ENCODE peak calls at places on chromosomes 12 and 14, in six cellular contexts. One of them, this sample, is unnamed.

GRCh38 chr14:54116972-54117371 is 160.3 kb upstream of the BMP4 start:
- DNase-seq in brain microvascular endothelial cell: peak; percentile 47
- DNase-seq in choroid plexus epithelial cell: no peak
- DNase-seq in GM12865: no peak
- DNase-seq in dorsolateral prefrontal cortex: no peak
- DNase-seq in uterus: no peak
- DNase-seq in this sample: no peak

GRCh38 chr12:32235251-32235650 is 128.6 kb downstream of the BICD1 start:
- DNase-seq in uterus: no peak
- DNase-seq in brain microvascular endothelial cell: no peak
- DNase-seq in dorsolateral prefrontal cortex: no peak
- DNase-seq in choroid plexus epithelial cell: no peak
- DNase-seq in GM12865: no peak
- DNase-seq in this sample: no peak

GRCh38 chr12:14239935-14240872 is 125.3 kb upstream of the ATF7IP start:
- DNase-seq in choroid plexus epithelial cell: no peak
- DNase-seq in brain microvascular endothelial cell: no peak
- DNase-seq in dorsolateral prefrontal cortex: no peak
- DNase-seq in GM12865: peak; percentile 76
- DNase-seq in uterus: no peak
- DNase-seq in this sample: no peak

GRCh38 chr12:83153156-83153555 is 466.4 kb downstream of the TMTC2 start:
- DNase-seq in dorsolateral prefrontal cortex: no peak
- DNase-seq in GM12865: peak; percentile 12
- DNase-seq in choroid plexus epithelial cell: no peak
- DNase-seq in uterus: no peak
- DNase-seq in brain microvascular endothelial cell: no peak
- DNase-seq in this sample: no peak

GRCh38 chr12:106063826-106064575 is 74.8 kb downstream of the NUAK1 start:
- DNase-seq in choroid plexus epithelial cell: no peak
- DNase-seq in GM12865: no peak
- DNase-seq in dorsolateral prefrontal cortex: no peak
- DNase-seq in uterus: no peak
- DNase-seq in brain microvascular endothelial cell: no peak
- DNase-seq in this sample: no peak

GRCh38 chr14:31717294-31718085 is 156.3 kb downstream of the NUBPL start:
- DNase-seq in brain microvascular endothelial cell: no peak
- DNase-seq in uterus: no peak
- DNase-seq in dorsolateral prefrontal cortex: no peak
- DNase-seq in GM12865: no peak
- DNase-seq in choroid plexus epithelial cell: peak; percentile 33
- DNase-seq in this sample: no peak

GRCh38 chr12:74900232-74900631 is 309.4 kb downstream of the KCNC2 start:
- DNase-seq in choroid plexus epithelial cell: no peak
- DNase-seq in GM12865: no peak
- DNase-seq in brain microvascular endothelial cell: no peak
- DNase-seq in dorsolateral prefrontal cortex: no peak
- DNase-seq in uterus: no peak
- DNase-seq in this sample: no peak

GRCh38 chr12:6110006-6110405 is 14.5 kb downstream of the VWF start:
- DNase-seq in choroid plexus epithelial cell: no peak
- DNase-seq in GM12865: no peak
- DNase-seq in brain microvascular endothelial cell: no peak
- DNase-seq in dorsolateral prefrontal cortex: no peak
- DNase-seq in uterus: no peak
- DNase-seq in this sample: no peak

GRCh38 chr12:28869197-28869596 is 279.9 kb upstream of the FAR2 start:
- DNase-seq in choroid plexus epithelial cell: peak; percentile 83
- DNase-seq in GM12865: no peak
- DNase-seq in uterus: no peak
- DNase-seq in dorsolateral prefrontal cortex: no peak
- DNase-seq in brain microvascular endothelial cell: peak; percentile 88
- DNase-seq in this sample: no peak

GRCh38 chr12:111792155-111792876 is 25.6 kb downstream of the ALDH2 start:
- DNase-seq in brain microvascular endothelial cell: peak; percentile 11
- DNase-seq in choroid plexus epithelial cell: no peak
- DNase-seq in dorsolateral prefrontal cortex: no peak
- DNase-seq in uterus: peak; percentile 67
- DNase-seq in GM12865: no peak
- DNase-seq in this sample: no peak

GRCh38 chr14:92603309-92604257 is 90.0 kb downstream of the RIN3 start:
- DNase-seq in choroid plexus epithelial cell: peak; percentile 92
- DNase-seq in dorsolateral prefrontal cortex: peak; percentile 28
- DNase-seq in GM12865: no peak
- DNase-seq in uterus: no peak
- DNase-seq in brain microvascular endothelial cell: peak; percentile 64
- DNase-seq in this sample: no peak

DNA sequence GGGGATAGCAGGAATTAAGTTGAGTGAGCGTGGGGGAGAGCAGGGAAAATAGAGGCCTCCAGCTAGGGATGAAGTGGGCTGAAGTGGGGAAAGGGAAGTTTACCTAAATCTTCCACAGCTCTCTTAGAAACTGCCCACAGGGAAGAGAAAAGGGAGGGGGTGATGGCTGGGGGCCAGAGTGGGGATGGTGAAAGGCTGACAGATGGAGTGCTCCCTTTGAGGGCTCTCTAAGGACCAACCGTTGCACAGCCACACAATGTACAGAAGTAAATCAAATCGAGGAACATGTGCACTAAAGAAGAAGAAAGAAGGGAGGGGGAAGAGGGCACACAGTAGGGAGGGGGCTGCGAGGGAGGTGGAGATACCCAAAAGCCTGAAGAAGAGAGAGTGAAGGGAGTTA is 10.6 kb upstream of the NEUROD4 start:
- DNase-seq in choroid plexus epithelial cell: no peak
- DNase-seq in uterus: no peak
- DNase-seq in dorsolateral prefrontal cortex: no peak
- DNase-seq in brain microvascular endothelial cell: no peak
- DNase-seq in GM12865: no peak
- DNase-seq in this sample: no peak
- H3K4me3 ChIP-seq in choroid plexus epithelial cell: no peak overlapping the region
- H3K4me3 ChIP-seq in uterus: no peak overlapping the region
- H3K4me3 ChIP-seq in dorsolateral prefrontal cortex: no peak overlapping the region
- H3K4me3 ChIP-seq in brain microvascular endothelial cell: no peak overlapping the region
- H3K4me3 ChIP-seq in GM12865: no peak overlapping the region
- H3K4me3 ChIP-seq in this sample: no peak overlapping the region

DNA sequence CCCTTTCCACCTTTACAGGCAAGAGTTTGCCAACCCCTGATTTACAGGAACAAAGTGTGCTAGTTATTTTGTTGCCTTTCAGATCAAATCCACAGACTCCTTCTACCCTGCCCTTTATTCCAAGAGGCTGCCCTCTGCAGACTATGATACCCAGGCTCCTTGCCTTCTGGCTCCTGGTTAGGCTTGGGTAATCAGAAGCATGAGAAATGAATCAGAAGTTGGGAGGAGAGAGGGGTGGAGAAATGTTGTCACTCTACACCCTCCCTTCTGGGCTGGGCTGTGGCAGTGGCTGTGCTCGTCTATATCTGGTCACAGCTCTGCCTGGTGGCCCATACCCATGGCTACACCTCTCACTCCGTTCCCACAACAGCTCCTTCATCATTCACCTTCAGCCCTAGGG is 204.6 kb upstream of the PLXNC1 start:
- DNase-seq in uterus: no peak
- DNase-seq in brain microvascular endothelial cell: no peak
- DNase-seq in GM12865: no peak
- DNase-seq in dorsolateral prefrontal cortex: no peak
- DNase-seq in choroid plexus epithelial cell: peak; percentile 36
- DNase-seq in this sample: no peak
- TF ChIP-seq CTCF in uterus: no peak
- TF ChIP-seq CTCF in brain microvascular endothelial cell: no peak
- TF ChIP-seq CTCF in GM12865: no peak
- TF ChIP-seq CTCF in dorsolateral prefrontal cortex: no peak
- TF ChIP-seq CTCF in choroid plexus epithelial cell: no peak
- TF ChIP-seq CTCF in this sample: no peak

DNA sequence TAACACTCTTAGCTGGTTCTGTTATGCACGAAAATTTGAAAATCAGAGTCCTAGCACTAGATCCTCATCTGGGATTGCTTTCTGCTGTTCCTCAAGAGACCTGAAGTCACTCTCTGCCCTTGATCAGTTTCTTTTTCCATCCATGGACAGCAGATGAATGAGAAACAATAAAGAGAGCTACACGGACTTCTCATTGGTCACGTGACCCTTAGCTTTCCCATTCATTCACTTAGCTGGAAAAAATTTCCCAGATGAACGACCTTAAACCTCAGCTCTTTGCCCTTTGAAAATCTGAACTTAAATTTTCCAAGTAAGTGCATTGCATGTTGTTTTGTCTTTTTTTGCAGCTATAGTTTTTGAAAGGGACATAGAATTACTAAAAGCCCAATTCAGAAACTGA is 27.2 kb upstream of the RGS6 start:
- DNase-seq in dorsolateral prefrontal cortex: no peak
- DNase-seq in GM12865: no peak
- DNase-seq in choroid plexus epithelial cell: no peak
- DNase-seq in uterus: no peak
- DNase-seq in brain microvascular endothelial cell: no peak
- DNase-seq in this sample: no peak
- H3K4me3 ChIP-seq in dorsolateral prefrontal cortex: no peak overlapping the region
- H3K4me3 ChIP-seq in GM12865: no peak overlapping the region
- H3K4me3 ChIP-seq in choroid plexus epithelial cell: no peak overlapping the region
- H3K4me3 ChIP-seq in uterus: no peak overlapping the region
- H3K4me3 ChIP-seq in brain microvascular endothelial cell: no peak overlapping the region
- H3K4me3 ChIP-seq in this sample: no peak overlapping the region

GRCh38 chr14:96261772-96262485 is 5.9 kb downstream of the BDKRB1 start:
- DNase-seq in GM12865: no peak
- DNase-seq in uterus: no peak
- DNase-seq in choroid plexus epithelial cell: no peak
- DNase-seq in brain microvascular endothelial cell: no peak
- DNase-seq in dorsolateral prefrontal cortex: no peak
- DNase-seq in this sample: no peak
- TF ChIP-seq CTCF in GM12865: no peak
- TF ChIP-seq CTCF in uterus: no peak
- TF ChIP-seq CTCF in choroid plexus epithelial cell: peak; percentile 17
- TF ChIP-seq CTCF in brain microvascular endothelial cell: no peak
- TF ChIP-seq CTCF in dorsolateral prefrontal cortex: no peak
- TF ChIP-seq CTCF in this sample: peak; percentile 28

DNA sequence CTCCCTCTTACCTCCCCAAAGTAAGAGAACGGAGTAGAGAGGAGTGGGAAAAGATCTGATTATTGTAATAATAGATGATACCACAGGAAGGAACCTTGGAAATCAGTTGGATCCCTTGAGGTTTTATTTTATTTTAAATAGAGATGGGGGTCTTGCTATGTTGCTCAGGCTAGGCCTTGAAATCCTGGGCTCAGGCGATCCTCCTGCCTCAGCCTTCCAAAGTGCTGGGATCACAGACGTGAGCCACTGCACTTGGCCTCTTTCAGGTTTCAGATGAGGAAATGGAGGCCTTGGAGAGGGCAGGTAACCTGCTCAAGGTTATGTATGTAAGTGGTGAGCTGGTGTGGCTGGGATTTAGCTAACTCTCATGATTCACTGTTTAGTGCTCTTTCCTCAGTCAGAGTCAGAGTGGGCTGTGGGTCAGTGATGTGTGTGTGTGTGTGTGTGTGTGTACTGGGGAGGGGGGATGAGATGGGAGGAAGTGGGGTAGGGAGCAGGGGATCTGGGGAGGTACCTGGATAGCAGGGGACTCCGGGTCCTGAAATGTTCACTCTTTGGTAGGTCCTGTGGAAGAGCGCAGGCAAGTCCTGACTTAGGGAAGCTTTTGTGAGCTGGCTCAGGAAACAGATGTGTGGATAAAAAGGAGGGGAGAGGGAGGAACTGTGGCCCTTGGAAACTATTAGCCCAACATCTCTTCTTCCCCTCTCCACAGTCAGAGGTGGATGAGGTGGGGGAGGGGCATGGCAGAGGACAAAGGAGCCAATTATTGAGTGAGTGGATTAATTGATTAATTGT is 4.7 kb upstream of the CISTR start:
- DNase-seq in brain microvascular endothelial cell: no peak
- DNase-seq in dorsolateral prefrontal cortex: no peak
- DNase-seq in GM12865: no peak
- DNase-seq in choroid plexus epithelial cell: no peak
- DNase-seq in uterus: no peak
- DNase-seq in this sample: no peak
- H3K4me3 ChIP-seq in brain microvascular endothelial cell: no peak overlapping the region
- H3K4me3 ChIP-seq in dorsolateral prefrontal cortex: no peak overlapping the region
- H3K4me3 ChIP-seq in GM12865: peak overlapping the region; percentile 66
- H3K4me3 ChIP-seq in choroid plexus epithelial cell: no peak overlapping the region
- H3K4me3 ChIP-seq in uterus: no peak overlapping the region
- H3K4me3 ChIP-seq in this sample: no peak overlapping the region

GRCh38 chr12:71663561-71664410 is at the start of the genes THAP2 and ZFC3H1:
- DNase-seq in GM12865: peak; percentile 98
- DNase-seq in uterus: peak; percentile 96
- DNase-seq in brain microvascular endothelial cell: peak; percentile 99
- DNase-seq in choroid plexus epithelial cell: peak; percentile 100
- DNase-seq in dorsolateral prefrontal cortex: peak; percentile 96
- DNase-seq in this sample: peak; percentile 99
- TF ChIP-seq CTCF in GM12865: peak; percentile 38
- TF ChIP-seq CTCF in uterus: peak; percentile 42
- TF ChIP-seq CTCF in brain microvascular endothelial cell: peak; percentile 51
- TF ChIP-seq CTCF in choroid plexus epithelial cell: peak; percentile 55
- TF ChIP-seq CTCF in dorsolateral prefrontal cortex: peak; percentile 75
- TF ChIP-seq CTCF in this sample: peak; percentile 59

DNA sequence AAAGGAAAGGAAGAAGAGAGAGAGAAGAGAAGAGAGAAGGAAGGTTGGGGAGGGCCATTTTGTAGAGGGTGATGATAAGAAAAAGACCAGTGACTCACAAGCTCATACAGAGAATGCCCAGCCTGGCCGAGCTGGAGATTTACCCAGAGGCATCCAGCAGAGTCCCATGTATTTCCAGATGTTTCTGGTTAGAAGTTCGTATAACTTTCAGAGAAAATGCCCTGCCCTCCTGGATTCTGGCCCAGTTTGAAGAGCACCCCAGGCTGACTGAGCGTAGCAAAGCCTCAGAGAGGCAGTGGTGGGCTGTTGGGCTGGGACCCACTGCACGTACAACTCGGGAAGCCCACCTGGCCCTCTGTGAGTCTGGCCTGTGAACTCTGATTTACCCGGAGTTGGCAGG is 221.8 kb downstream of the SLC41A2 start:
- DNase-seq in GM12865: no peak
- DNase-seq in uterus: no peak
- DNase-seq in dorsolateral prefrontal cortex: no peak
- DNase-seq in brain microvascular endothelial cell: peak; percentile 67
- DNase-seq in choroid plexus epithelial cell: peak; percentile 87
- DNase-seq in this sample: peak; percentile 50
- H3K4me3 ChIP-seq in GM12865: no peak overlapping the region
- H3K4me3 ChIP-seq in uterus: no peak overlapping the region
- H3K4me3 ChIP-seq in dorsolateral prefrontal cortex: no peak overlapping the region
- H3K4me3 ChIP-seq in brain microvascular endothelial cell: no peak overlapping the region
- H3K4me3 ChIP-seq in choroid plexus epithelial cell: no peak overlapping the region
- H3K4me3 ChIP-seq in this sample: no peak overlapping the region

GRCh38 chr14:85531594-85532391 is 1.8 kb downstream of the FLRT2 start:
- DNase-seq in GM12865: no peak
- DNase-seq in choroid plexus epithelial cell: peak; percentile 96
- DNase-seq in uterus: peak; percentile 43
- DNase-seq in dorsolateral prefrontal cortex: peak; percentile 59
- DNase-seq in brain microvascular endothelial cell: peak; percentile 91
- DNase-seq in this sample: no peak
- TF ChIP-seq CTCF in GM12865: no peak
- TF ChIP-seq CTCF in choroid plexus epithelial cell: peak; percentile 74
- TF ChIP-seq CTCF in uterus: no peak
- TF ChIP-seq CTCF in dorsolateral prefrontal cortex: no peak
- TF ChIP-seq CTCF in brain microvascular endothelial cell: peak; percentile 72
- TF ChIP-seq CTCF in this sample: peak; percentile 60

DNA sequence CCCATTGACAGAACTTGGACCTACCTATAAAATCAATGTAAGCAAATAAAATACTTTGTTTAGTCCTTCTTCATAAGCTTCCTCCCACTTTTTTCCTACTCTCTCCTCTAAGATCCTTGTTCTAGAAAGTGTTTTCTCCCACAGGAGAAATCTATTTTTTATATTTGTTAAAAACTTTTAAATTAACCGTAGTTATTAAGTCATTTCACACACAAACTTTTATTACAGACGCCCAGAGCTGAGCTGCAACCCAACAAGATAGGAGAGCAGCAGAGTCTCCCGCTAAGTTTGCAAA is 27.7 kb downstream of the DAD1 start:
- DNase-seq in uterus: no peak
- DNase-seq in dorsolateral prefrontal cortex: no peak
- DNase-seq in GM12865: no peak
- DNase-seq in brain microvascular endothelial cell: no peak
- DNase-seq in choroid plexus epithelial cell: no peak
- DNase-seq in this sample: no peak
- H3K4me3 ChIP-seq in uterus: no peak overlapping the region
- H3K4me3 ChIP-seq in dorsolateral prefrontal cortex: no peak overlapping the region
- H3K4me3 ChIP-seq in GM12865: no peak overlapping the region
- H3K4me3 ChIP-seq in brain microvascular endothelial cell: no peak overlapping the region
- H3K4me3 ChIP-seq in choroid plexus epithelial cell: no peak overlapping the region
- H3K4me3 ChIP-seq in this sample: no peak overlapping the region